ENCODE peak calls at places on chromosomes 4 and X, in nine cellular contexts. S is mammary epithelial cell; A is CD8-positive, alpha-beta memory T cell; G is naive thymus-derived CD4-positive, alpha-beta T cell; V is fibroblast of pulmonary artery; J is fibroblast of the aortic adventitia; T is GM23248; F is heart left ventricle; I is fibroblast of lung. X is an unnamed sample.

GRCh38 chr4:14877246-14878220 is 124.7 kb upstream of the CPEB2 start:
- DNase-seq in T (no peak), A (no peak), G (peak; percentile 12), J (peak; percentile 59), S (no peak), F (peak; percentile 31), I (no peak), V (peak; percentile 64), X (no peak)

GRCh38 chr4:1415681-1415981 is 9.4 kb upstream of the NKX1-1 start:
- DNase-seq in G (no peak), J (no peak), A (no peak), S (no peak), T (no peak), V (no peak), I (no peak), F (no peak), X (no peak)

GRCh38 chr4:164379694-164380093 is 374.2 kb upstream of the SMIM31 start:
- DNase-seq in A (no peak), F (no peak), S (no peak), J (no peak), G (no peak), I (no peak), T (no peak), V (no peak), X (no peak)

GRCh38 chr4:169741569-169741968 is 16.2 kb downstream of the HPF1 start:
- DNase-seq in V (no peak), F (no peak), J (no peak), S (peak; percentile 14), T (peak; percentile 50), G (no peak), I (peak; percentile 16), A (no peak), X (peak; percentile 39)

GRCh38 chr4:124839786-124840390 is 127.4 kb upstream of the ANKRD50 start:
- DNase-seq in J (no peak), A (no peak), T (no peak), F (no peak), I (peak; percentile 15), S (no peak), V (peak; percentile 8), G (no peak), X (no peak)

GRCh38 chr4:6500481-6501135 is 28.2 kb upstream of the PPP2R2C start:
- DNase-seq in S (no peak), T (no peak), F (no peak), V (no peak), I (no peak), A (no peak), J (no peak), G (no peak), X (no peak)

GRCh38 chr4:40613456-40613855 is 16.2 kb downstream of the RBM47 start:
- DNase-seq in V (no peak), G (no peak), J (peak; percentile 40), I (no peak), S (no peak), F (no peak), T (peak; percentile 12), A (no peak), X (no peak)

GRCh38 chrX:134677332-134677731 is 19.1 kb upstream of the PLAC1 start:
- DNase-seq in V (no peak), T (no peak), J (no peak), G (no peak), F (no peak), A (no peak), I (no peak), S (no peak), X (no peak)

GRCh38 chr4:142480244-142480643 is 365.9 kb downstream of the INPP4B start:
- DNase-seq in T (peak; percentile 33), G (no peak), F (no peak), J (peak; percentile 12), A (no peak), I (peak; percentile 12), S (peak; percentile 30), V (peak; percentile 23), X (peak; percentile 13)

GRCh38 chr4:62644372-62644771 is 1444.2 kb downstream of the ADGRL3 start:
- DNase-seq in V (peak; percentile 67), T (no peak), G (no peak), I (peak; percentile 48), J (peak; percentile 1), A (no peak), S (peak; percentile 33), F (no peak), X (no peak)

GRCh38 chr4:171846232-171846631 is 33.0 kb downstream of the GALNTL6 start:
- DNase-seq in A (no peak), J (no peak), V (peak; percentile 51), I (peak; percentile 0), T (peak; percentile 35), S (peak; percentile 11), F (peak; percentile 7), G (no peak), X (peak; percentile 33)

GRCh38 chrX:119004920-119005524 is 30.6 kb downstream of the LONRF3 start:
- DNase-seq in S (peak; percentile 14), A (peak; percentile 12), I (peak; percentile 35), F (peak; percentile 27), G (peak; percentile 36), T (peak; percentile 56), J (peak; percentile 41), V (peak; percentile 51), X (peak; percentile 22)

GRCh38 chr4:30718889-30719252 is 1.3 kb upstream of the PCDH7 start:
- DNase-seq in S (peak; percentile 35), G (no peak), F (no peak), A (no peak), T (peak; percentile 17), V (peak; percentile 42), I (peak; percentile 54), J (peak; percentile 32), X (peak; percentile 33)

GRCh38 chr4:6575503-6576240 is 683 bp downstream of the MAN2B2 start:
- DNase-seq in J (no peak), G (no peak), T (no peak), V (no peak), A (no peak), S (no peak), F (no peak), I (no peak), X (no peak)

DNA sequence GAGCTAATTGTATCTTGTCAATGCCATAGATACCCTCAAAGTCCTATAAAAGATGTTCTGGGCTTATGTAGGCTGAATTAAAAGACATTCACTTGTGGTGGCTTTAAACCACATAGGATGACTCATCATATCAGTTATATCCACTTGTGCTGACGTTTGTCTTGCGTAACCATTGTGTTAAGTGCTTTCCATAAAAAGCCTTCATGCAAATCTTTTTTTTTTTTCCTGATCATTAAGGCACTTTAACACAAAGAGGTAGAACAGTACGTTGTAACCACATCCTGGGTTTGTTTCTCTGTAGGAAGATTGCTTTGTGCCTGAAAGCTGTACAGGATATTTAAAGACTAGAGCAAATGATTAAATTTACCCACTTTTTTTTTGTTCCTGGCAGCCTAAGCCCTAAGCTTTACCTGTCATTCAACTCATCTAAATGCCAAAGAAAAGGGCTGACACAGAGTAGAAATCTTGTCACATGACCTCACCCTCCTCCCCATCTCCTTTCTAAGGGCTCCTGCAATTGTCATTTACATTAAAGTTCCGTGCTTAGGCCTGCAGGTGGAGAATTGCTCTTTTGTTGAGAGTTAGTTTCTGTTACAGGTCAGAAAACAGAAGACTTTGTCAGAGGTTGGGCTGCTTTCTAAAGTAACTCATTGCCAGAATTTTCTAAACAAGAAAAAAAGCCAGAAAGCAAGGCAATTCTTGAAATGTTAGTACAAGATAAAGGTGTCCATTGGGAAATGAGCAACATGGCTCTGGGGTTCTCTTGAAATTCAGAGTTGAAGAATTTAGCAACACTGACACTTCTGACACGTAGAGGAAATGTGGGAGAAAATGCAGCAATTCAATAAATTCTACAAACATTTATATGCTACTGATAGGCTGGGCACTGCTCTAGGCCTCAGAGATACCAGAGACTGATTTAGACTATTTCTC is 555.6 kb downstream of the PPARGC1A start:
- DNase-seq in S (peak; percentile 75), I (peak; percentile 98), V (peak; percentile 96), A (no peak), J (peak; percentile 75), T (peak; percentile 47), F (no peak), G (peak; percentile 85), X (peak; percentile 65)
- H3K4me3 ChIP-seq in S (no peak overlapping the region), I (no peak overlapping the region), V (no peak overlapping the region), A (no peak overlapping the region), J (no peak overlapping the region), T (no peak overlapping the region), F (no peak overlapping the region), G (peak overlapping the region; percentile 21), X (no peak overlapping the region)

DNA sequence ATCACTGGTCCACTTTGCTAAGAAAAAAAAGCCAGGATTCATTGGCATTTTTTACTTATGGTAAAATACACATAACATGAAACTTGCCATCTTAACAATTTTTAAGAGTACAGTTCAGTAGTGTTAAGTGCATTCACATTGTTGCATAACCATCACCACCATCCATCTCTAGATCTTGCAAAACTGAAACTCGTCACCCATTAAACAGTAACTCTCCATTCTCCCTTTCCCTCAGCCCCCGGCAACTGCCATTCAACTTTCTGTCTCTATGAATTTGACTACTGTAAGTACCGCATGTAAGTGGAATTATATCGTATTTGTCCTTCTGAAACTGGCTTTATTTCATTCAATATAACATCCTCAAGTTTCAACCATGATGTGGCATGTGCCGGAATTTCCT is 56.3 kb upstream of the LNX1 start:
- DNase-seq in V (no peak), S (no peak), I (no peak), F (no peak), G (no peak), J (no peak), T (no peak), A (no peak), X (no peak)
- H3K4me3 ChIP-seq in V (no peak overlapping the region), S (no peak overlapping the region), I (no peak overlapping the region), F (no peak overlapping the region), G (no peak overlapping the region), J (no peak overlapping the region), T (no peak overlapping the region), A (no peak overlapping the region), X (no peak overlapping the region)

GRCh38 chr4:83339573-83339972 is 4.9 kb upstream of the HPSE start:
- DNase-seq in F (no peak), A (no peak), T (no peak), J (no peak), V (no peak), S (no peak), G (no peak), I (no peak), X (no peak)

GRCh38 chr4:83331959-83332358 is 2.7 kb downstream of the HPSE start:
- DNase-seq in V (no peak), J (no peak), I (no peak), G (no peak), T (no peak), F (no peak), A (no peak), S (no peak), X (no peak)

GRCh38 chr4:83340692-83341343 is 6.2 kb upstream of the HPSE start:
- DNase-seq in G (peak; percentile 18), V (no peak), A (peak; percentile 3), J (no peak), F (no peak), S (no peak), I (no peak), T (no peak), X (no peak)

GRCh38 chr4:83334425-83335241 is at the start of gene HPSE:
- DNase-seq in J (peak; percentile 56), F (peak; percentile 64), A (peak; percentile 60), G (peak; percentile 70), I (peak; percentile 71), S (peak; percentile 87), T (peak; percentile 63), V (peak; percentile 79), X (peak; percentile 66)

GRCh38 chr4:83335691-83336090 is 1.0 kb upstream of the HPSE start:
- DNase-seq in F (no peak), J (no peak), A (no peak), V (no peak), S (no peak), T (peak; percentile 18), G (no peak), I (no peak), X (no peak)
- H3K4me3 ChIP-seq in F (no peak overlapping the region), J (no peak overlapping the region), A (no peak overlapping the region), V (no peak overlapping the region), S (no peak overlapping the region), T (peak overlapping the region; percentile 76), G (no peak overlapping the region), I (no peak overlapping the region), X (no peak overlapping the region)

GRCh38 chrX:80021611-80022010 is 7.1 kb downstream of the TBX22 start:
- DNase-seq in G (no peak), V (no peak), T (no peak), I (no peak), S (no peak), F (no peak), A (no peak), J (no peak), X (no peak)
- H3K4me3 ChIP-seq in G (no peak overlapping the region), V (no peak overlapping the region), T (no peak overlapping the region), I (no peak overlapping the region), S (no peak overlapping the region), F (no peak overlapping the region), A (no peak overlapping the region), J (no peak overlapping the region), X (no peak overlapping the region)

X was measured in fibroblast of villous mesenchyme.